ENCODE peak calls at places on chromosomes 1 and 21, in seven cellular contexts. X is MCF 10A; P is CD8-positive, alpha-beta memory T cell; B is HTR-8/SVneo; C is left colon; F is occipital lobe; M is GM13976. U is an unnamed sample.

GRCh38 chr1:233033366-233033765 is 83.0 kb downstream of the NTPCR start:
- DNase-seq in X (peak), P (no peak), B (no peak), C (no peak), F (no peak), M (no peak), U (no peak)

GRCh38 chr1:33876970-33877680 is 13.2 kb downstream of the HMGB4 start:
- DNase-seq in X (peak), P (no peak), B (no peak), C (no peak), F (peak), M (no peak), U (no peak)

GRCh38 chr1:209513226-209513625 is 70.3 kb upstream of the CAMK1G start:
- DNase-seq in X (peak), P (no peak), B (peak), C (no peak), F (no peak), M (peak), U (peak)

GRCh38 chr1:211775208-211775607 is 55.4 kb downstream of the LPGAT1 start:
- DNase-seq in X (peak), P (no peak), B (no peak), C (no peak), F (no peak), M (no peak), U (no peak)

GRCh38 chr1:185154912-185155513 is 1.7 kb downstream of the TRMT1L start:
- DNase-seq in X (no peak), P (no peak), B (no peak), C (no peak), F (no peak), M (no peak), U (peak)

GRCh38 chr21:45391743-45392079 is 13.3 kb upstream of the COL18A1 start:
- DNase-seq in X (no peak), P (peak), B (no peak), C (no peak), F (no peak), M (no peak), U (no peak)

GRCh38 chr1:179175011-179175934 is 54.2 kb downstream of the ABL2 start:
- DNase-seq in X (peak), P (no peak), B (no peak), C (no peak), F (peak), M (no peak), U (peak)

GRCh38 chr1:169105434-169106094 is 926 bp upstream of the ATP1B1 start:
- DNase-seq in X (peak), P (peak), B (no peak), C (peak), F (peak), M (peak), U (peak)

GRCh38 chr1:41493117-41493536 is 8.6 kb upstream of the EDN2 start:
- DNase-seq in X (peak), P (no peak), B (peak), C (no peak), F (no peak), M (no peak), U (peak)

GRCh38 chr21:45413922-45414321 is 9.0 kb downstream of the COL18A1 start:
- DNase-seq in X (no peak), P (no peak), B (no peak), C (no peak), F (no peak), M (no peak), U (no peak)

GRCh38 chr1:24786191-24786590 is 40.9 kb downstream of the CLIC4 start:
- DNase-seq in X (peak), P (no peak), B (no peak), C (no peak), F (no peak), M (no peak), U (peak)